ENCODE peak calls at places on chromosomes 5 and 9, in eight cellular contexts. S is spleen, O is lower leg skin, A is body of pancreas, Y is uterus, D is erythroblast, K is A549, P is GM12891. C is an unnamed sample.

GRCh38 chr5:61183538-61183937 is 21.3 kb upstream of the SMIM15 start:
- DNase-seq in P (no peak), S (no peak), A (no peak), D (no peak), K (no peak), Y (no peak), O (no peak), C (no peak)

GRCh38 chr5:88145205-88145602 is 123.4 kb downstream of the TMEM161B start:
- DNase-seq in P (no peak), O (no peak), A (no peak), S (no peak), Y (peak; percentile 16), K (no peak), D (no peak), C (no peak)

GRCh38 chr5:154967419-154968024 is 26.6 kb downstream of the MRPL22 start:
- DNase-seq in Y (no peak), O (no peak), P (no peak), D (peak; percentile 5), K (peak; percentile 14), A (no peak), S (no peak), C (no peak)

GRCh38 chr5:119537704-119538103 is 85.4 kb downstream of the HSD17B4 start:
- DNase-seq in Y (no peak), D (no peak), O (no peak), P (peak; percentile 7), K (peak; percentile 12), A (no peak), S (no peak), C (no peak)

GRCh38 chr9:36214571-36214970 is 23.9 kb downstream of the CLTA start:
- DNase-seq in P (no peak), O (no peak), A (no peak), K (no peak), S (no peak), D (no peak), Y (no peak), C (no peak)

GRCh38 chr9:87592554-87593394 is 95.1 kb downstream of the DAPK1 start:
- DNase-seq in O (no peak), D (no peak), P (no peak), K (no peak), Y (peak; percentile 73), A (peak; percentile 86), S (no peak), C (no peak)

GRCh38 chr9:71097696-71098095 is 23.7 kb downstream of the TRPM3 start:
- DNase-seq in O (no peak), K (no peak), D (no peak), P (no peak), A (no peak), Y (no peak), S (no peak), C (no peak)

GRCh38 chr5:43039468-43040286 is 442 bp downstream of the ANXA2R start:
- DNase-seq in Y (peak; percentile 60), D (peak; percentile 83), S (peak; percentile 92), P (no peak), O (peak; percentile 94), K (peak; percentile 88), A (peak; percentile 53), C (no peak)

GRCh38 chr5:103389846-103390245 is 131.3 kb downstream of the MACIR start:
- DNase-seq in K (no peak), Y (no peak), O (no peak), S (no peak), A (no peak), P (no peak), D (no peak), C (no peak)

GRCh38 chr5:141681695-141682641 is at the start of gene ARAP3:
- DNase-seq in S (peak; percentile 96), A (peak; percentile 77), O (peak; percentile 94), K (peak; percentile 75), D (peak; percentile 89), Y (peak; percentile 85), P (no peak), C (no peak)

DNA sequence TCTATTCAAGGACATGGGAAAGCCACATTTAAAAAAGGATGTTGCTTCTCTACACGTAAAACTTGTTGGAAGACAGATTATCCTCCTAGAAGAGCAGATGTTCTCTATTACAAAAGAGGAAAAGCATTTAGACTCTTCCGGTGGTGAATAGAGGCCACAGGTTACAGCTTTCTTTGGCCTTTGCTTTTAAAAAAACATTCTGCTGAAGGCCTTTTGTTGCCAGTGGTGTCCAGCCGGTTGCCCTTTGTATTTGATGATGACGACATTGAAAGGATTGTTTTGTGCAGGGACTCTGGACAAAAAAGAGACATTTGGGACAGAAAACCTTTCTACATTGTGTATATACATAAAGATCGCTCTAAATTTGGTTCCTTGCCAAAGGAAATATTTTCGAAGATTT is 180.3 kb downstream of the C9orf152 start:
- DNase-seq in D (no peak), A (peak; percentile 20), K (no peak), S (no peak), P (no peak), O (no peak), Y (no peak), C (no peak)
- TF ChIP-seq POLR2A in D (no peak), A (no peak), K (no peak), S (no peak), P (no peak), O (no peak), Y (no peak), C (no peak)

GRCh38 chr5:90549223-90549622 is 9.4 kb upstream of the ADGRV1 start:
- DNase-seq in P (no peak), K (no peak), Y (no peak), S (no peak), D (no peak), A (no peak), O (no peak), C (no peak)

GRCh38 chr5:90550963-90551362 is 7.6 kb upstream of the ADGRV1 start:
- DNase-seq in K (no peak), Y (no peak), O (no peak), A (no peak), P (no peak), D (no peak), S (no peak), C (no peak)

GRCh38 chr5:90549729-90550275 is 8.8 kb upstream of the ADGRV1 start:
- DNase-seq in A (no peak), S (no peak), K (no peak), D (no peak), P (no peak), Y (no peak), O (no peak), C (no peak)

GRCh38 chr5:90553711-90554110 is 4.9 kb upstream of the ADGRV1 start:
- DNase-seq in D (no peak), O (no peak), Y (no peak), K (no peak), P (no peak), A (no peak), S (no peak), C (no peak)

DNA sequence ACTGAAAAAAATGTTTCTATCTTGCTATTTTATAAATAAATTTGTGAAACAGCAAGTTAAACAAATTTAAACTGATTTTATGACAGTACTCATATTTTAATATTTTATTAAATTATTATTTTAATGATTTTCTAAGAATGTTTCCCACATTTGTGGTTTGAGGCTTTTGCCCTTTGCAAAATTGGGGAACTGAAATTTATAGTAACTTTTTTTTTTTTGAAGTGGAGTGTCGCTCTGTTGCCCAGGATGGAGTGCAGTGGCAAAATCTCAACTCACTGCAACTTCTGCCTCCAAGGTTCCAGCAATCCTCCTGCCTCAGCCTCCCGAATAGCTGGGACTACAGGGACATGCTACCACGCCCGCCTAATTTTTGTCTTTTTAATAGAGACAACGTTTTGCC is 7.2 kb upstream of the ADGRV1 start:
- DNase-seq in D (no peak), O (no peak), K (no peak), Y (no peak), P (no peak), S (no peak), A (no peak), C (no peak)
- TF ChIP-seq POLR2A in D (no peak), O (no peak), K (no peak), Y (no peak), P (no peak), S (no peak), A (no peak), C (no peak)

GRCh38 chr5:140547508-140548299 is at the start of gene EIF4EBP3:
- DNase-seq in S (peak; percentile 98), O (peak; percentile 99), P (peak; percentile 88), Y (peak; percentile 99), A (peak; percentile 99), K (peak; percentile 90), D (peak; percentile 95), C (peak; percentile 61)
- TF ChIP-seq POLR2A in S (peak; percentile 56), O (peak; percentile 47), P (peak; percentile 72), Y (peak; percentile 94), A (peak; percentile 94), K (no peak), D (peak; percentile 50), C (no peak)

GRCh38 chr9:136831002-136831719 is 11.1 kb upstream of the AJM1 start:
- DNase-seq in Y (no peak), A (no peak), O (no peak), K (no peak), P (no peak), S (peak; percentile 57), D (no peak), C (no peak)
- TF ChIP-seq POLR2A in Y (no peak), A (no peak), O (no peak), K (no peak), P (no peak), S (no peak), D (no peak), C (no peak)

DNA sequence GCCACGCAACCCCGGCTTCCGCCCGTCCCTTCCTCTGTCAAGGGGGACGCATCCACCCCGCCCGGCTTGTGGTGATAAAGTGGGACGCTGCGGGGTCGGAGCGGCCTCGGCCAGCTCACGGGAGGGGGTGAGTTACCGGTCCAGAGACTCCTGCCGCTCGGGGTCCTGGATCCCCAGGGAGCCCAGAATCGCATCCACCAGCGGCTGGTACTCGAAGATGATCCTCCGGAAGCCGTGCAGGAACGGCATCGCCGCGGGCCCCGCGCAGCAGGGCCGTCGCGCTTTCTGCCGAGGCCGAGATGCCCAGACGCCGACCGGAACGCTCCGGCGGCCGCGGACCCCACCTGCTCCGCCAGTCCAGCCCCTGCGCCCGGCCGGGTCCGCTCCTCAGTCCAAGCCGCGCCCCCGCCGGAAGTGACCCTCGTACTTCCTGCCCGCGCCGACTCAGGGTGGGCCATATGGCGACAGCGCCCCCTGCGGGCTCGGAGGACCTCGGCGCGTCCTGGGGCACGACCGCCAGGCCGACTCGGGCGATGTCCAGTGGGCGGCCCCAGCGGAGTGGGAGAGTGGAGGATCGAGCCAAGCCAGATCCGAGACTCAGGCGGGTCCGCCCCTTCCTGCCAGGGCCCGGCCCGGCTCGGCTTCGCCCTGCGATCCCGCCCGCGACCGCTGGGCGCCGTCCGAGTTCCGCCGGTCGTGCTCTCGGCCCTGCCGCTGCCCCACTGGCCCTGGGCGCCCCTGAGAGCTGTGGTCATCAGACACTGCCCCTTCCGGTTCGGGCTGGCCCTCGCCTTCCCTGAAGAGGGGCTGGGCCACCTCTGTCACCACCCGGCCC is at the start of gene ASB6:
- DNase-seq in D (peak; percentile 98), Y (peak; percentile 99), K (peak; percentile 98), A (peak; percentile 97), P (peak; percentile 100), O (peak; percentile 99), S (peak; percentile 99), C (peak; percentile 65)
- TF ChIP-seq POLR2A in D (peak; percentile 77), Y (peak; percentile 43), K (peak; percentile 60), A (peak; percentile 57), P (peak; percentile 57), O (no peak), S (peak; percentile 36), C (peak; percentile 33)

C was measured in esophagus squamous epithelium.